ENCODE peak calls at places on chromosomes 7 and 10, in four cellular contexts. X, Q, E and I are unnamed samples.

GRCh38 chr7:105890290-105890997 is 14.0 kb upstream of the ATXN7L1 start:
- DNase-seq in X (no peak), Q (no peak), E (no peak), I (no peak)

GRCh38 chr7:91135300-91135699 is 128.9 kb upstream of the FZD1 start:
- DNase-seq in X (no peak), Q (no peak), E (no peak), I (no peak)

GRCh38 chr7:152395115-152395514 is 40.7 kb downstream of the KMT2C start:
- DNase-seq in X (no peak), Q (no peak), E (no peak), I (no peak)

GRCh38 chr10:49465717-49466116 is 69.8 kb upstream of the DRGX start:
- DNase-seq in X (no peak), Q (no peak), E (no peak), I (no peak)

GRCh38 chr7:45324683-45325237 is 167.2 kb downstream of the RAMP3 start:
- DNase-seq in X (no peak), Q (no peak), E (no peak), I (no peak)

GRCh38 chr10:120971671-120972070 is 120.5 kb downstream of the WDR11 start:
- DNase-seq in X (no peak), Q (no peak), E (no peak), I (no peak)

GRCh38 chr7:77537595-77538185 is 595 bp downstream of the PTPN12 start:
- DNase-seq in X (no peak), Q (peak; percentile 49), E (peak; percentile 37), I (peak; percentile 6)

GRCh38 chr10:24383681-24384106 is 174.8 kb downstream of the KIAA1217 start:
- DNase-seq in X (peak; percentile 82), Q (peak; percentile 79), E (no peak), I (peak; percentile 71)

GRCh38 chr7:134024729-134025128 is 102.4 kb upstream of the LRGUK start:
- DNase-seq in X (no peak), Q (no peak), E (no peak), I (no peak)

GRCh38 chr7:20407585-20408466 is 77.1 kb downstream of the ITGB8 start:
- DNase-seq in X (peak; percentile 21), Q (peak; percentile 27), E (no peak), I (no peak)

GRCh38 chr7:50960621-50961310 is 178.1 kb upstream of the GRB10 start:
- DNase-seq in X (no peak), Q (no peak), E (no peak), I (no peak)

GRCh38 chr10:103759100-103759781 is 96.1 kb downstream of the SH3PXD2A start:
- DNase-seq in X (no peak), Q (no peak), E (no peak), I (peak; percentile 19)